ENCODE peak calls at places on chromosomes 3 and 15, in ten cellular contexts. One of them, this sample, is unnamed.

GRCh38 chr15:67198157-67198754 is 56.2 kb downstream of the AAGAB start:
- DNase-seq in upper lobe of left lung: no peak
- DNase-seq in T47D: no peak
- DNase-seq in heart left ventricle: no peak
- DNase-seq in suprapubic skin: no peak
- DNase-seq in nucleus accumbens: no peak
- DNase-seq in NCI-H345: no peak
- DNase-seq in lung microvascular endothelial cell: peak; percentile 33
- DNase-seq in lower lobe of right lung: no peak
- DNase-seq in NCI-H187 treated with DMSO at 0.1 percent for 48 hours: no peak
- DNase-seq in this sample: no peak

GRCh38 chr3:42728056-42728455 is 25.5 kb upstream of the HHATL start:
- DNase-seq in upper lobe of left lung: no peak
- DNase-seq in T47D: no peak
- DNase-seq in heart left ventricle: peak; percentile 66
- DNase-seq in suprapubic skin: peak; percentile 77
- DNase-seq in nucleus accumbens: peak; percentile 47
- DNase-seq in NCI-H345: no peak
- DNase-seq in lung microvascular endothelial cell: no peak
- DNase-seq in lower lobe of right lung: no peak
- DNase-seq in NCI-H187 treated with DMSO at 0.1 percent for 48 hours: no peak
- DNase-seq in this sample: peak; percentile 42

GRCh38 chr3:60055765-60056164 is 1005.9 kb upstream of the CFAP20DC start:
- DNase-seq in upper lobe of left lung: no peak
- DNase-seq in T47D: no peak
- DNase-seq in heart left ventricle: no peak
- DNase-seq in suprapubic skin: no peak
- DNase-seq in nucleus accumbens: no peak
- DNase-seq in NCI-H345: peak; percentile 36
- DNase-seq in lung microvascular endothelial cell: no peak
- DNase-seq in lower lobe of right lung: no peak
- DNase-seq in NCI-H187 treated with DMSO at 0.1 percent for 48 hours: no peak
- DNase-seq in this sample: no peak

GRCh38 chr3:140731440-140732119 is 53.7 kb downstream of the TRIM42 start:
- DNase-seq in upper lobe of left lung: no peak
- DNase-seq in T47D: no peak
- DNase-seq in heart left ventricle: no peak
- DNase-seq in suprapubic skin: no peak
- DNase-seq in nucleus accumbens: no peak
- DNase-seq in NCI-H345: no peak
- DNase-seq in lung microvascular endothelial cell: no peak
- DNase-seq in lower lobe of right lung: no peak
- DNase-seq in NCI-H187 treated with DMSO at 0.1 percent for 48 hours: no peak
- DNase-seq in this sample: no peak

GRCh38 chr3:189233225-189233858 is 61.6 kb downstream of the TPRG1 start:
- DNase-seq in upper lobe of left lung: no peak
- DNase-seq in T47D: peak; percentile 67
- DNase-seq in heart left ventricle: no peak
- DNase-seq in suprapubic skin: no peak
- DNase-seq in nucleus accumbens: peak; percentile 19
- DNase-seq in NCI-H345: peak; percentile 78
- DNase-seq in lung microvascular endothelial cell: peak; percentile 55
- DNase-seq in lower lobe of right lung: peak; percentile 49
- DNase-seq in NCI-H187 treated with DMSO at 0.1 percent for 48 hours: peak; percentile 33
- DNase-seq in this sample: peak; percentile 47

GRCh38 chr15:64456634-64457108 is 3.7 kb upstream of the ZNF609 start:
- DNase-seq in upper lobe of left lung: no peak
- DNase-seq in T47D: no peak
- DNase-seq in heart left ventricle: no peak
- DNase-seq in suprapubic skin: no peak
- DNase-seq in nucleus accumbens: no peak
- DNase-seq in NCI-H345: no peak
- DNase-seq in lung microvascular endothelial cell: no peak
- DNase-seq in lower lobe of right lung: no peak
- DNase-seq in NCI-H187 treated with DMSO at 0.1 percent for 48 hours: no peak
- DNase-seq in this sample: no peak

GRCh38 chr3:63914312-63914711 is 2.1 kb upstream of the SCAANT1 start:
- DNase-seq in upper lobe of left lung: no peak
- DNase-seq in T47D: peak; percentile 33
- DNase-seq in heart left ventricle: no peak
- DNase-seq in suprapubic skin: no peak
- DNase-seq in nucleus accumbens: no peak
- DNase-seq in NCI-H345: peak; percentile 5
- DNase-seq in lung microvascular endothelial cell: peak; percentile 27
- DNase-seq in lower lobe of right lung: no peak
- DNase-seq in NCI-H187 treated with DMSO at 0.1 percent for 48 hours: no peak
- DNase-seq in this sample: peak; percentile 49

GRCh38 chr15:64905119-64905831 is 6.4 kb upstream of the ANKDD1A start:
- DNase-seq in upper lobe of left lung: peak; percentile 91
- DNase-seq in T47D: no peak
- DNase-seq in heart left ventricle: peak; percentile 92
- DNase-seq in suprapubic skin: peak; percentile 88
- DNase-seq in nucleus accumbens: peak; percentile 57
- DNase-seq in NCI-H345: no peak
- DNase-seq in lung microvascular endothelial cell: peak; percentile 77
- DNase-seq in lower lobe of right lung: peak; percentile 85
- DNase-seq in NCI-H187 treated with DMSO at 0.1 percent for 48 hours: no peak
- DNase-seq in this sample: peak; percentile 80

GRCh38 chr3:71973337-71974030 is 188.5 kb upstream of the PROK2 start:
- DNase-seq in upper lobe of left lung: no peak
- DNase-seq in T47D: no peak
- DNase-seq in heart left ventricle: no peak
- DNase-seq in suprapubic skin: no peak
- DNase-seq in nucleus accumbens: no peak
- DNase-seq in NCI-H345: peak; percentile 89
- DNase-seq in lung microvascular endothelial cell: no peak
- DNase-seq in lower lobe of right lung: no peak
- DNase-seq in NCI-H187 treated with DMSO at 0.1 percent for 48 hours: peak; percentile 75
- DNase-seq in this sample: no peak

GRCh38 chr3:7498722-7499121 is 637.8 kb downstream of the GRM7 start:
- DNase-seq in upper lobe of left lung: no peak
- DNase-seq in T47D: no peak
- DNase-seq in heart left ventricle: no peak
- DNase-seq in suprapubic skin: no peak
- DNase-seq in nucleus accumbens: no peak
- DNase-seq in NCI-H345: no peak
- DNase-seq in lung microvascular endothelial cell: no peak
- DNase-seq in lower lobe of right lung: no peak
- DNase-seq in NCI-H187 treated with DMSO at 0.1 percent for 48 hours: no peak
- DNase-seq in this sample: no peak

GRCh38 chr15:88707766-88708165 is 69.0 kb downstream of the ISG20 start:
- DNase-seq in upper lobe of left lung: no peak
- DNase-seq in T47D: no peak
- DNase-seq in heart left ventricle: no peak
- DNase-seq in suprapubic skin: no peak
- DNase-seq in nucleus accumbens: no peak
- DNase-seq in NCI-H345: no peak
- DNase-seq in lung microvascular endothelial cell: peak; percentile 24
- DNase-seq in lower lobe of right lung: no peak
- DNase-seq in NCI-H187 treated with DMSO at 0.1 percent for 48 hours: no peak
- DNase-seq in this sample: no peak

GRCh38 chr15:95972136-95972553 is 358.4 kb upstream of the NR2F2 start:
- DNase-seq in upper lobe of left lung: no peak
- DNase-seq in T47D: no peak
- DNase-seq in heart left ventricle: peak; percentile 65
- DNase-seq in suprapubic skin: no peak
- DNase-seq in nucleus accumbens: no peak
- DNase-seq in NCI-H345: no peak
- DNase-seq in lung microvascular endothelial cell: peak; percentile 10
- DNase-seq in lower lobe of right lung: no peak
- DNase-seq in NCI-H187 treated with DMSO at 0.1 percent for 48 hours: no peak
- DNase-seq in this sample: peak; percentile 49

GRCh38 chr15:45732544-45733130 is 97.8 kb downstream of the SQOR start:
- DNase-seq in upper lobe of left lung: no peak
- DNase-seq in T47D: no peak
- DNase-seq in heart left ventricle: no peak
- DNase-seq in suprapubic skin: no peak
- DNase-seq in nucleus accumbens: no peak
- DNase-seq in NCI-H345: peak; percentile 53
- DNase-seq in lung microvascular endothelial cell: no peak
- DNase-seq in lower lobe of right lung: no peak
- DNase-seq in NCI-H187 treated with DMSO at 0.1 percent for 48 hours: no peak
- DNase-seq in this sample: no peak

GRCh38 chr3:178193846-178194245 is 342.4 kb upstream of the KCNMB2 start:
- DNase-seq in upper lobe of left lung: no peak
- DNase-seq in T47D: no peak
- DNase-seq in heart left ventricle: no peak
- DNase-seq in suprapubic skin: no peak
- DNase-seq in nucleus accumbens: no peak
- DNase-seq in NCI-H345: no peak
- DNase-seq in lung microvascular endothelial cell: peak; percentile 72
- DNase-seq in lower lobe of right lung: no peak
- DNase-seq in NCI-H187 treated with DMSO at 0.1 percent for 48 hours: no peak
- DNase-seq in this sample: no peak

GRCh38 chr3:31105438-31106077 is 211.1 kb upstream of the GADL1 start:
- DNase-seq in upper lobe of left lung: no peak
- DNase-seq in T47D: no peak
- DNase-seq in heart left ventricle: no peak
- DNase-seq in suprapubic skin: no peak
- DNase-seq in nucleus accumbens: no peak
- DNase-seq in NCI-H345: no peak
- DNase-seq in lung microvascular endothelial cell: peak; percentile 86
- DNase-seq in lower lobe of right lung: no peak
- DNase-seq in NCI-H187 treated with DMSO at 0.1 percent for 48 hours: no peak
- DNase-seq in this sample: no peak

GRCh38 chr3:17140670-17141505 is 256.1 kb downstream of the PLCL2 start:
- DNase-seq in upper lobe of left lung: no peak
- DNase-seq in T47D: no peak
- DNase-seq in heart left ventricle: no peak
- DNase-seq in suprapubic skin: no peak
- DNase-seq in nucleus accumbens: no peak
- DNase-seq in NCI-H345: no peak
- DNase-seq in lung microvascular endothelial cell: no peak
- DNase-seq in lower lobe of right lung: no peak
- DNase-seq in NCI-H187 treated with DMSO at 0.1 percent for 48 hours: no peak
- DNase-seq in this sample: no peak

GRCh38 chr3:52887166-52887565 is 10.2 kb downstream of the STIMATE start:
- DNase-seq in upper lobe of left lung: peak; percentile 14
- DNase-seq in T47D: no peak
- DNase-seq in heart left ventricle: no peak
- DNase-seq in suprapubic skin: no peak
- DNase-seq in nucleus accumbens: no peak
- DNase-seq in NCI-H345: no peak
- DNase-seq in lung microvascular endothelial cell: no peak
- DNase-seq in lower lobe of right lung: no peak
- DNase-seq in NCI-H187 treated with DMSO at 0.1 percent for 48 hours: no peak
- DNase-seq in this sample: no peak

GRCh38 chr15:39786444-39787056 is 3.9 kb upstream of the FSIP1 start:
- DNase-seq in upper lobe of left lung: no peak
- DNase-seq in T47D: no peak
- DNase-seq in heart left ventricle: no peak
- DNase-seq in suprapubic skin: no peak
- DNase-seq in nucleus accumbens: peak; percentile 9
- DNase-seq in NCI-H345: peak; percentile 62
- DNase-seq in lung microvascular endothelial cell: peak; percentile 70
- DNase-seq in lower lobe of right lung: no peak
- DNase-seq in NCI-H187 treated with DMSO at 0.1 percent for 48 hours: no peak
- DNase-seq in this sample: no peak

GRCh38 chr15:70799667-70800450 is 36.5 kb upstream of the UACA start:
- DNase-seq in upper lobe of left lung: no peak
- DNase-seq in T47D: no peak
- DNase-seq in heart left ventricle: no peak
- DNase-seq in suprapubic skin: no peak
- DNase-seq in nucleus accumbens: no peak
- DNase-seq in NCI-H345: no peak
- DNase-seq in lung microvascular endothelial cell: peak; percentile 93
- DNase-seq in lower lobe of right lung: no peak
- DNase-seq in NCI-H187 treated with DMSO at 0.1 percent for 48 hours: no peak
- DNase-seq in this sample: no peak

GRCh38 chr15:87267798-87268197 is 988.7 kb downstream of the NTRK3 start:
- DNase-seq in upper lobe of left lung: no peak
- DNase-seq in T47D: no peak
- DNase-seq in heart left ventricle: no peak
- DNase-seq in suprapubic skin: no peak
- DNase-seq in nucleus accumbens: no peak
- DNase-seq in NCI-H345: no peak
- DNase-seq in lung microvascular endothelial cell: no peak
- DNase-seq in lower lobe of right lung: no peak
- DNase-seq in NCI-H187 treated with DMSO at 0.1 percent for 48 hours: no peak
- DNase-seq in this sample: no peak